ENCODE peak calls at places on chromosomes 2 and 18, in six cellular contexts. E, B, T, J, S and R are unnamed samples.

GRCh38 chr2:35783723-35784122 is 571.9 kb upstream of the CRIM1 start:
- DNase-seq in E (peak), B (no peak), T (no peak), J (no peak), S (no peak), R (peak)

GRCh38 chr2:30958571-30959220 is 151.4 kb upstream of the CAPN13 start:
- DNase-seq in E (no peak), B (no peak), T (no peak), J (no peak), S (no peak), R (no peak)

GRCh38 chr2:44934024-44934423 is 7.5 kb upstream of the SIX3 start:
- DNase-seq in E (no peak), B (no peak), T (peak), J (no peak), S (no peak), R (peak)

GRCh38 chr2:235709124-235709813 is 215.4 kb downstream of the AGAP1 start:
- DNase-seq in E (no peak), B (peak), T (no peak), J (no peak), S (no peak), R (no peak)

GRCh38 chr2:119301413-119301812 is 65.2 kb downstream of the C2orf76 start:
- DNase-seq in E (no peak), B (no peak), T (no peak), J (no peak), S (no peak), R (no peak)

GRCh38 chr2:196592912-196593881 is 46.3 kb upstream of the CCDC150 start:
- DNase-seq in E (peak), B (no peak), T (peak), J (peak), S (no peak), R (peak)

GRCh38 chr18:79926715-79927596 is 24.5 kb downstream of the SLC66A2 start:
- DNase-seq in E (no peak), B (no peak), T (peak), J (no peak), S (no peak), R (peak)

GRCh38 chr2:23363831-23364230 is 21.1 kb upstream of the KLHL29 start:
- DNase-seq in E (no peak), B (no peak), T (no peak), J (no peak), S (no peak), R (no peak)

GRCh38 chr2:189698020-189698887 is 23.8 kb downstream of the ANKAR start:
- DNase-seq in E (peak), B (peak), T (no peak), J (no peak), S (no peak), R (peak)

GRCh38 chr18:77147418-77147852 is 14.9 kb upstream of the MBP start:
- DNase-seq in E (no peak), B (no peak), T (no peak), J (no peak), S (no peak), R (no peak)

GRCh38 chr2:55165567-55165966 is 66.5 kb downstream of the CLHC1 start:
- DNase-seq in E (no peak), B (no peak), T (no peak), J (no peak), S (no peak), R (no peak)
- TF ChIP-seq SP1 in E (no peak), B (no peak), T (no peak), J (no peak), S (no peak), R (no peak)

GRCh38 chr18:58557013-58557435 is 71.9 kb downstream of the ALPK2 start:
- DNase-seq in E (no peak), B (no peak), T (no peak), J (no peak), S (peak), R (no peak)
- TF ChIP-seq SP1 in E (no peak), B (no peak), T (no peak), J (no peak), S (no peak), R (no peak)

DNA sequence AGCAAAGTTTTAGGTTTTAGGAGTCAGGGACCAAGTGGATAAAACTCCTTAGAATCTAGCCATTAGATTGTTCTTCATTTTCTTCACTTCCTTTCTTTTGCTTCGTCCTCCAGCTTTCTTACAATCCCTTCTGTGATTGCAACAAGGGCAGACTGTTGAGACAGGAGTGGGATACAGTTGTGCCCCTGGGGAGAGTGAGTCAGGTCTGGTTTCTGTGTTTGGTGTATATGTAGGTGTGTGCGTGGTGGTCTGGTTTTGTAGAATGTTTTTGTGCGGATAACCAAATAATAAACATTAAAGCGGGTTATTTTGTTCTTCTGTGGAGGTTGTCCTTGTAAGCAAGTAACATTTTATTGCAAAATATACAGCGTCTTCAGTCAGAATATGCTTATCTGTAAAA is 7.3 kb downstream of the INSIG2 start:
- DNase-seq in E (no peak), B (no peak), T (no peak), J (peak), S (no peak), R (no peak)
- TF ChIP-seq SP1 in E (no peak), B (no peak), T (no peak), J (no peak), S (no peak), R (no peak)

GRCh38 chr2:222448806-222449205 is 24.5 kb downstream of the SGPP2 start:
- DNase-seq in E (no peak), B (no peak), T (no peak), J (no peak), S (no peak), R (no peak)

GRCh38 chr2:222447144-222447543 is 22.8 kb downstream of the SGPP2 start:
- DNase-seq in E (no peak), B (no peak), T (no peak), J (no peak), S (no peak), R (no peak)

GRCh38 chr2:222452422-222452950 is 28.1 kb downstream of the SGPP2 start:
- DNase-seq in E (no peak), B (no peak), T (no peak), J (no peak), S (no peak), R (no peak)

GRCh38 chr2:222450021-222450420 is 25.7 kb downstream of the SGPP2 start:
- DNase-seq in E (no peak), B (no peak), T (no peak), J (no peak), S (no peak), R (no peak)

GRCh38 chr2:222451270-222451674 is 26.9 kb downstream of the SGPP2 start:
- DNase-seq in E (no peak), B (no peak), T (no peak), J (no peak), S (peak), R (no peak)
- TF ChIP-seq SP1 in E (no peak), B (no peak), T (no peak), J (no peak), S (peak), R (no peak)

GRCh38 chr18:69795785-69796184 is 151.9 kb downstream of the CD226 start:
- DNase-seq in E (no peak), B (no peak), T (no peak), J (no peak), S (no peak), R (no peak)

GRCh38 chr18:69786427-69786826 is 161.2 kb downstream of the CD226 start:
- DNase-seq in E (no peak), B (no peak), T (no peak), J (no peak), S (no peak), R (no peak)

GRCh38 chr18:69787825-69788547 is 159.7 kb downstream of the CD226 start:
- DNase-seq in E (no peak), B (peak), T (no peak), J (no peak), S (no peak), R (no peak)

GRCh38 chr18:69789794-69790193 is 157.9 kb downstream of the CD226 start:
- DNase-seq in E (no peak), B (no peak), T (no peak), J (no peak), S (no peak), R (no peak)

DNA sequence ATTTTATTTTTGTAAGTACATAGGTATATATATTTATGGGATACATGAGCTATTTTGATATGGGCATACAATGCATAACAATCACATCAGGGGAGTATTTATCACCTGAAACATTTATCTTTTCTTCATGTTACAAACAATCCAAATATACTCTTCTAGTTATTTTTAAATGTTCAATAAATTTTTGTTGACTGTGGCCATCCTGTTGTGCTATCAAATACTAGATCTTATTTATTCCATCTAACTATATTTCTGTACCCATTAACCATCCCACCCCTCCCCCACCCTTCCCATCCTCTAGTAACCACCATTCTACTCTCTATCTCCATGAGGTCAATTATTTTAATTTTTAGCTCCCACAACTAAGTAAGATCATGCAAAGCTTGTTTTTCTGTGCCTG is 157.0 kb downstream of the CD226 start:
- DNase-seq in E (no peak), B (no peak), T (no peak), J (no peak), S (no peak), R (no peak)
- TF ChIP-seq SP1 in E (no peak), B (no peak), T (no peak), J (no peak), S (no peak), R (no peak)